ENCODE peak calls at places on chromosomes 7 and 10, in six cellular contexts. I is nephron progenitor cell, G is type B pancreatic cell, X is epithelial cell of esophagus, K is gastrocnemius medialis, P is MCF 10A. O is an unnamed sample.

GRCh38 chr7:115984105-115984504 is 46.5 kb downstream of the TFEC start:
- DNase-seq in I (no peak), G (no peak), X (peak; percentile 14), K (no peak), P (no peak), O (no peak)

GRCh38 chr10:108783897-108784296 is 1139.4 kb downstream of the XPNPEP1 start:
- DNase-seq in I (peak; percentile 11), G (no peak), X (peak; percentile 52), K (no peak), P (peak; percentile 55), O (peak; percentile 43)

GRCh38 chr10:26479766-26480492 is 41.8 kb downstream of the APBB1IP start:
- DNase-seq in I (no peak), G (no peak), X (no peak), K (no peak), P (no peak), O (no peak)

GRCh38 chr7:114662002-114662677 is 247.5 kb downstream of the FOXP2 start:
- DNase-seq in I (no peak), G (no peak), X (no peak), K (no peak), P (no peak), O (no peak)

GRCh38 chr10:74589226-74589673 is 237.2 kb upstream of the KAT6B start:
- DNase-seq in I (peak; percentile 76), G (no peak), X (peak; percentile 61), K (peak; percentile 49), P (peak; percentile 98), O (peak; percentile 97)

GRCh38 chr7:158779061-158779992 is 50.0 kb downstream of the ESYT2 start:
- DNase-seq in I (no peak), G (no peak), X (no peak), K (no peak), P (no peak), O (no peak)

GRCh38 chr10:44310762-44311562 is 73.9 kb downstream of the CXCL12 start:
- DNase-seq in I (peak; percentile 92), G (peak; percentile 92), X (no peak), K (peak; percentile 80), P (no peak), O (peak; percentile 70)

GRCh38 chr10:69180525-69181204 is 631 bp downstream of the SUPV3L1 start:
- DNase-seq in I (peak; percentile 9), G (no peak), X (peak; percentile 23), K (no peak), P (no peak), O (peak; percentile 15)

GRCh38 chr10:93357680-93358079 is 124.5 kb downstream of the MYOF start:
- DNase-seq in I (peak; percentile 20), G (no peak), X (peak; percentile 54), K (no peak), P (peak; percentile 42), O (peak; percentile 25)

GRCh38 chr7:4642468-4643203 is 39.5 kb upstream of the FOXK1 start:
- DNase-seq in I (no peak), G (no peak), X (no peak), K (no peak), P (no peak), O (peak; percentile 17)

GRCh38 chr10:62244785-62245595 is 23.7 kb downstream of the RTKN2 start:
- DNase-seq in I (peak; percentile 18), G (no peak), X (peak; percentile 78), K (peak; percentile 29), P (peak; percentile 83), O (peak; percentile 82)

DNA sequence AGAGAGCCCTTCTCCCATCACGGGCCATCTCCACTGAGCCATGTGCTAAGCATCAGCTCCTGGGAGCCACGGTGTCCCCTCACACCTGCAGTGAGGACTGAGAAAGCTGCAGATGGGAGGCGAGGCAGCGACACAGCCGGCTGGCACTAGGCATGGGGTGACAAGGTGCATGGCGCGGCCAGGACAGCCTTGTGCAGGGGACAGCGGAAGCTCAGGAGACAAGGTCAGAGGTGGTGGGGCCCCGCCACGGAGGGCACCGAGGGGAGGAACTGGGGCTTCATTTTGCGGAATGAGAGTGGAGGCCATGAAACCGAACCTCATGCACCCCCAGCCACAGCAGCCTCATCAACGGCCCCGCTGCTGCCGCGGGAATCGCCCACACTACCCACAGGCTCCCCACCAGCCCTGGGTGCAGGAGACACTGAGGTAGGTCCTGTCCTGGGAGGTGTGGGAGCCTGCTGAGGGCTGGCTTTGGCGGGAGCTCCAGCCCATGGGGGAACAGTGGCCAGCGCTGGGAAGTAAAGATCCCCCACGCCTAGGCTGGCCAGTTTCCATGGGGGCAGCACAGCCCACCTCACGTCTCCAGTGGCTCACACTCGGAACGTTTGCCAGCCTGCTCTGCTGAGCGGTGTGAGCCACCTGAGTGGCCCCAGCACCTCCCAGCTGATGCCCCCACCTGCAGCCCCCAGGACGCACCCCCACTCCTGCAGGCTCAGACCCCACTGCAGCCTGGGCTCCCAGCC is 71.2 kb upstream of the INSIG1 start:
- DNase-seq in I (no peak), G (no peak), X (no peak), K (no peak), P (no peak), O (no peak)
- TF ChIP-seq CTCF in I (no peak), G (no peak), X (no peak), K (no peak), P (no peak), O (no peak)

GRCh38 chr10:118106426-118106825 is 59.7 kb upstream of the RAB11FIP2 start:
- DNase-seq in I (no peak), G (no peak), X (peak; percentile 43), K (no peak), P (peak; percentile 49), O (peak; percentile 56)
- TF ChIP-seq CTCF in I (no peak), G (peak; percentile 59), X (peak; percentile 49), K (no peak), P (no peak), O (peak; percentile 58)

GRCh38 chr7:43583424-43584199 is 704 bp downstream of the STK17A start:
- DNase-seq in I (peak; percentile 69), G (peak; percentile 76), X (peak; percentile 56), K (peak; percentile 61), P (peak; percentile 51), O (peak; percentile 64)
- TF ChIP-seq CTCF in I (no peak), G (no peak), X (peak; percentile 5), K (no peak), P (no peak), O (peak; percentile 8)

GRCh38 chr7:28840515-28841125 is 117.5 kb downstream of the TRIL start:
- DNase-seq in I (no peak), G (no peak), X (peak; percentile 29), K (no peak), P (peak; percentile 15), O (peak; percentile 30)
- TF ChIP-seq CTCF in I (peak; percentile 38), G (peak; percentile 71), X (peak; percentile 61), K (no peak), P (peak; percentile 17), O (peak; percentile 61)

GRCh38 chr10:43257210-43258031 is 9.4 kb downstream of the RASGEF1A start:
- DNase-seq in I (no peak), G (no peak), X (no peak), K (no peak), P (no peak), O (no peak)
- TF ChIP-seq CTCF in I (no peak), G (no peak), X (no peak), K (no peak), P (no peak), O (no peak)

O was measured in fibroblast of villous mesenchyme.